ENCODE peak calls at places on chromosomes 3 and 15, in seven cellular contexts. I is stimulated activated CD4-positive, alpha-beta T cell treated with anti-CD3 and anti-CD28 coated beads, Interleukin-1b, Interleukin-23, amount 100 ng/mL, for 24 hours; X is choroid plexus epithelial cell; G is MCF 10A; U is nucleus accumbens; S is AG20443; M is astrocyte of the spinal cord. Z is an unnamed sample.

GRCh38 chr15:98596131-98596530 is 52.2 kb upstream of the IGF1R start:
- DNase-seq in I (no peak), X (no peak), G (no peak), U (no peak), S (no peak), M (no peak), Z (no peak)

GRCh38 chr15:75900577-75900976 is 3.1 kb upstream of the FBXO22 start:
- DNase-seq in I (no peak), X (no peak), G (no peak), U (no peak), S (no peak), M (no peak), Z (no peak)

GRCh38 chr3:46019707-46020106 is 7.6 kb downstream of the XCR1 start:
- DNase-seq in I (no peak), X (no peak), G (no peak), U (no peak), S (peak; percentile 39), M (no peak), Z (no peak)

GRCh38 chr15:67127925-67128324 is 62.5 kb downstream of the SMAD3 start:
- DNase-seq in I (no peak), X (peak; percentile 94), G (peak; percentile 92), U (no peak), S (peak; percentile 82), M (peak; percentile 97), Z (no peak)

GRCh38 chr15:88243895-88244787 is 12.4 kb downstream of the NTRK3 start:
- DNase-seq in I (no peak), X (peak; percentile 47), G (peak; percentile 37), U (no peak), S (peak; percentile 55), M (peak; percentile 5), Z (no peak)

GRCh38 chr3:196222876-196223595 is 6.7 kb downstream of the SLC51A start:
- DNase-seq in I (no peak), X (no peak), G (no peak), U (no peak), S (no peak), M (no peak), Z (no peak)

GRCh38 chr15:88657326-88658069 is 18.7 kb downstream of the ISG20 start:
- DNase-seq in I (no peak), X (peak; percentile 68), G (peak; percentile 65), U (peak; percentile 12), S (peak; percentile 86), M (peak; percentile 51), Z (no peak)

GRCh38 chr15:55337160-55337559 is 18.1 kb downstream of the PIGB start:
- DNase-seq in I (no peak), X (peak; percentile 51), G (no peak), U (no peak), S (no peak), M (no peak), Z (no peak)

GRCh38 chr3:147184794-147185193 is 221.5 kb downstream of the ZIC4 start:
- DNase-seq in I (no peak), X (no peak), G (no peak), U (no peak), S (no peak), M (no peak), Z (no peak)

GRCh38 chr3:13309004-13309403 is 111.1 kb downstream of the NUP210 start:
- DNase-seq in I (no peak), X (no peak), G (no peak), U (no peak), S (no peak), M (no peak), Z (no peak)

GRCh38 chr3:171809513-171810277 is 588 bp downstream of the PLD1 start:
- DNase-seq in I (no peak), X (peak; percentile 96), G (peak; percentile 88), U (peak; percentile 76), S (peak; percentile 90), M (peak; percentile 93), Z (peak; percentile 76)

Z was measured in left colon.